ENCODE peak calls at places on chromosomes 11 and 22, in ten cellular contexts. One of them, this sample, is unnamed.

GRCh38 chr11:82975882-82976281 is 74.3 kb downstream of the DDIAS start:
- DNase-seq in IMR-90: no peak
- DNase-seq in ovary: no peak
- DNase-seq in gastrocnemius medialis: no peak
- DNase-seq in heart left ventricle: no peak
- DNase-seq in body of pancreas: no peak
- DNase-seq in NB4: no peak
- DNase-seq in spleen: no peak
- DNase-seq in esophagus squamous epithelium: no peak
- DNase-seq in thyroid gland: no peak
- DNase-seq in this sample: no peak

GRCh38 chr11:44630511-44631210 is 65.2 kb downstream of the CD82 start:
- DNase-seq in IMR-90: no peak
- DNase-seq in ovary: no peak
- DNase-seq in gastrocnemius medialis: no peak
- DNase-seq in heart left ventricle: no peak
- DNase-seq in body of pancreas: peak
- DNase-seq in NB4: no peak
- DNase-seq in spleen: peak
- DNase-seq in esophagus squamous epithelium: no peak
- DNase-seq in thyroid gland: no peak
- DNase-seq in this sample: peak

GRCh38 chr11:96794152-96794551 is 404.3 kb downstream of the JRKL start:
- DNase-seq in IMR-90: no peak
- DNase-seq in ovary: no peak
- DNase-seq in gastrocnemius medialis: no peak
- DNase-seq in heart left ventricle: no peak
- DNase-seq in body of pancreas: no peak
- DNase-seq in NB4: no peak
- DNase-seq in spleen: no peak
- DNase-seq in esophagus squamous epithelium: no peak
- DNase-seq in thyroid gland: no peak
- DNase-seq in this sample: no peak

GRCh38 chr11:38937709-38938108 is 2339.7 kb upstream of the RAG2 start:
- DNase-seq in IMR-90: no peak
- DNase-seq in ovary: no peak
- DNase-seq in gastrocnemius medialis: no peak
- DNase-seq in heart left ventricle: no peak
- DNase-seq in body of pancreas: no peak
- DNase-seq in NB4: no peak
- DNase-seq in spleen: no peak
- DNase-seq in esophagus squamous epithelium: no peak
- DNase-seq in thyroid gland: no peak
- DNase-seq in this sample: no peak

GRCh38 chr11:95266751-95267374 is 35.9 kb upstream of the SESN3 start:
- DNase-seq in IMR-90: no peak
- DNase-seq in ovary: no peak
- DNase-seq in gastrocnemius medialis: peak
- DNase-seq in heart left ventricle: no peak
- DNase-seq in body of pancreas: no peak
- DNase-seq in NB4: no peak
- DNase-seq in spleen: no peak
- DNase-seq in esophagus squamous epithelium: no peak
- DNase-seq in thyroid gland: peak
- DNase-seq in this sample: no peak

GRCh38 chr11:46350695-46351094 is 3.4 kb downstream of the DGKZ start:
- DNase-seq in IMR-90: no peak
- DNase-seq in ovary: no peak
- DNase-seq in gastrocnemius medialis: no peak
- DNase-seq in heart left ventricle: no peak
- DNase-seq in body of pancreas: no peak
- DNase-seq in NB4: no peak
- DNase-seq in spleen: no peak
- DNase-seq in esophagus squamous epithelium: no peak
- DNase-seq in thyroid gland: no peak
- DNase-seq in this sample: no peak

GRCh38 chr11:22626573-22627239 is 1.1 kb upstream of the FANCF start:
- DNase-seq in IMR-90: no peak
- DNase-seq in ovary: no peak
- DNase-seq in gastrocnemius medialis: no peak
- DNase-seq in heart left ventricle: no peak
- DNase-seq in body of pancreas: no peak
- DNase-seq in NB4: no peak
- DNase-seq in spleen: peak
- DNase-seq in esophagus squamous epithelium: no peak
- DNase-seq in thyroid gland: no peak
- DNase-seq in this sample: no peak

GRCh38 chr22:45225732-45226560 is 14.7 kb downstream of the KIAA0930 start:
- DNase-seq in IMR-90: peak
- DNase-seq in ovary: no peak
- DNase-seq in gastrocnemius medialis: no peak
- DNase-seq in heart left ventricle: no peak
- DNase-seq in body of pancreas: no peak
- DNase-seq in NB4: peak
- DNase-seq in spleen: peak
- DNase-seq in esophagus squamous epithelium: no peak
- DNase-seq in thyroid gland: peak
- DNase-seq in this sample: peak

DNA sequence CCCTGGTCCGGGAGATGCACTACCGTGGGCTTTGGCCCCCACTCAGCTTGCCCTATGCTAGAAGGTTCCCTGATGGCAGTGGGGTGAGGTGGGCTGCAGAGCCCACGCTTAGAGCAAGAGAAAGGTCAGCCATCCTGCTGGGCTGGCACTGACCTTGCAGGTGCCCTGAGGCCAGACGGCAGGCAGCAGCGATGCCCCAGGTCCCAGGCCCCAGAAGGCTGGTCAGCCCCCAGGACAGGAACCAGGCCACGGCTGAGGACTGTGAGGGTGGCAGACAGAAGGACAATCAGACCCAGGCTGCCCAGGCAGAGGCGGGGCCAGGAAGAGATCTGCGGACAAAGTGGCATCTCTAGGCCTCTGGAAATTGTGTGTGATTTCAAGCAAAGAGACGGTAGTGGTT is 231.7 kb downstream of the CTTN start:
- DNase-seq in IMR-90: no peak
- DNase-seq in ovary: no peak
- DNase-seq in gastrocnemius medialis: no peak
- DNase-seq in heart left ventricle: no peak
- DNase-seq in body of pancreas: no peak
- DNase-seq in NB4: no peak
- DNase-seq in spleen: no peak
- DNase-seq in esophagus squamous epithelium: no peak
- DNase-seq in thyroid gland: no peak
- DNase-seq in this sample: no peak
- H3K4me3 ChIP-seq in IMR-90: no peak
- H3K4me3 ChIP-seq in ovary: no peak
- H3K4me3 ChIP-seq in gastrocnemius medialis: no peak
- H3K4me3 ChIP-seq in heart left ventricle: no peak
- H3K4me3 ChIP-seq in body of pancreas: no peak
- H3K4me3 ChIP-seq in NB4: no peak
- H3K4me3 ChIP-seq in spleen: no peak
- H3K4me3 ChIP-seq in esophagus squamous epithelium: no peak
- H3K4me3 ChIP-seq in thyroid gland: no peak
- H3K4me3 ChIP-seq in this sample: no peak

GRCh38 chr11:33257897-33258630 is 883 bp downstream of the HIPK3 start:
- DNase-seq in IMR-90: peak
- DNase-seq in ovary: peak
- DNase-seq in gastrocnemius medialis: peak
- DNase-seq in heart left ventricle: peak
- DNase-seq in body of pancreas: peak
- DNase-seq in NB4: peak
- DNase-seq in spleen: peak
- DNase-seq in esophagus squamous epithelium: peak
- DNase-seq in thyroid gland: peak
- DNase-seq in this sample: peak
- TF ChIP-seq POLR2A in IMR-90: peak
- TF ChIP-seq POLR2A in ovary: peak
- TF ChIP-seq POLR2A in gastrocnemius medialis: peak
- TF ChIP-seq POLR2A in heart left ventricle: peak
- TF ChIP-seq POLR2A in body of pancreas: peak
- TF ChIP-seq POLR2A in NB4: peak
- TF ChIP-seq POLR2A in spleen: peak
- TF ChIP-seq POLR2A in esophagus squamous epithelium: peak
- TF ChIP-seq POLR2A in thyroid gland: no peak
- TF ChIP-seq POLR2A in this sample: no peak

DNA sequence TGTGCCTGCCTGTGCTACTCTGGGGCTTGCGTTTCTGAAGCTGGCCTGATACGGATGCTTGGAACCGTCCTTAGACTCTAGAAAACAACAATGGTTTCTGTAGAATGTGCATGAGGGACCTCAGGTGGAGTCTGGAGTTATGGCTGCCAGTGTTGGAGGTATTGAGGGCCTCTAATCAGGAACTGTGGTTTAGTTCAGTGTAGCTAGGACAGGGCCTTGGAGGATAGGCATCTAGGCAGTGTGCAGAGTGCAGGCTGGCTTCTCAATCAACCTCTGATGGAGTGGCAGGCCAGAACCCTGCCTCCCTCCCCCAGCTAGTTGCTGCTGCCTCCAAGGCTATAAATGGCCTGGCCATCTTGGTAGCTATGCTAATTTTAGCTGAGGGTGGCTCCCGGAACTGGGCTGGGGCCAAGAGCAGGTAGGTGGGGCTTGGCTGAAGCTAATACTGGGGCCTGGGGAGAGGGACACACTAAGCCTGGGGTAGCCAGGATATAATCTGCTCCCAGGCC is 4.0 kb downstream of the STIM1 start:
- DNase-seq in IMR-90: no peak
- DNase-seq in ovary: no peak
- DNase-seq in gastrocnemius medialis: peak
- DNase-seq in heart left ventricle: peak
- DNase-seq in body of pancreas: peak
- DNase-seq in NB4: peak
- DNase-seq in spleen: peak
- DNase-seq in esophagus squamous epithelium: no peak
- DNase-seq in thyroid gland: peak
- DNase-seq in this sample: no peak
- H3K4me3 ChIP-seq in IMR-90: no peak
- H3K4me3 ChIP-seq in ovary: peak
- H3K4me3 ChIP-seq in gastrocnemius medialis: peak
- H3K4me3 ChIP-seq in heart left ventricle: peak
- H3K4me3 ChIP-seq in body of pancreas: no peak
- H3K4me3 ChIP-seq in NB4: peak
- H3K4me3 ChIP-seq in spleen: no peak
- H3K4me3 ChIP-seq in esophagus squamous epithelium: peak
- H3K4me3 ChIP-seq in thyroid gland: no peak
- H3K4me3 ChIP-seq in this sample: no peak

DNA sequence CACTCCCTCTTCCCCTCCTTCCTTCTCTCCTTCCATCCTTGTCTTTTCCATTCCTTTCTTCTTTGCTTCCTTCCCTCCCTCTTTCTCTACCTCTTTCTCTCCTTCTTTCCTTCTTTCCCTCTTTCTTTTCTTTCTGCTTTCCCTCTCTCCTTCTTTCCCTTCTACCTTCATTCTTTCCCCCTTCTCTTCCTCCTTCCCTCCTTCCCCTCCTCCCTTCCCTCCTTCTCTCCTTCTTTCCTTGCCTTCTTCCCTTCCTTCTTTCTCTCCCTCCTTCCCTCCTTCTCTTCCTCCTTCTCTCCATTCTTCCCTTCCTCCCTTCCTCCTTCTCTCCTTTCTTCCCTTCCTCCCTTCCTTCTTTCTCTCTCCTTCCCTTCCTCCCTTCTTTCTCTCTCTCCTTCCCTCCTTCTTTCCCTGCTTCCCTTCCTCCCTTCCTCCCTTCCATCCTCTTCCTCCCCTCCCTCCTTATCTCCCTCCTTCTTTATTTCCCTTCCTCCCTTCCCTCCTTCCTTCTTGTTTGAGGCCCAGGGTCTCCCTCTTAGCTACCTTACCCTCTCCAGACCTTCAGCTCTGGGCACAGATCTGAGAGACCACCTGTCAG is 77.0 kb downstream of the BUD13 start:
- DNase-seq in IMR-90: no peak
- DNase-seq in ovary: no peak
- DNase-seq in gastrocnemius medialis: no peak
- DNase-seq in heart left ventricle: no peak
- DNase-seq in body of pancreas: no peak
- DNase-seq in NB4: no peak
- DNase-seq in spleen: no peak
- DNase-seq in esophagus squamous epithelium: no peak
- DNase-seq in thyroid gland: no peak
- DNase-seq in this sample: no peak
- TF ChIP-seq POLR2A in IMR-90: no peak
- TF ChIP-seq POLR2A in ovary: no peak
- TF ChIP-seq POLR2A in gastrocnemius medialis: no peak
- TF ChIP-seq POLR2A in heart left ventricle: no peak
- TF ChIP-seq POLR2A in body of pancreas: no peak
- TF ChIP-seq POLR2A in NB4: no peak
- TF ChIP-seq POLR2A in spleen: no peak
- TF ChIP-seq POLR2A in esophagus squamous epithelium: no peak
- TF ChIP-seq POLR2A in thyroid gland: no peak
- TF ChIP-seq POLR2A in this sample: no peak

This sample was measured in lower leg skin.